ENCODE peak calls at places on chromosomes 5 and 9, in six cellular contexts. One of them, this sample, is unnamed.

GRCh38 chr9:110255417-110256141 is 728 bp downstream of the TXN start:
- DNase-seq in H9: peak; percentile 57
- DNase-seq in trophoblast cell: peak; percentile 88
- DNase-seq in H1: no peak
- DNase-seq in IMR-90: peak; percentile 47
- DNase-seq in mesenchymal stem cell: peak; percentile 61
- DNase-seq in this sample: no peak

GRCh38 chr9:134174073-134174449 is 9.7 kb upstream of the RNU6ATAC start:
- DNase-seq in H9: no peak
- DNase-seq in H1: no peak
- DNase-seq in trophoblast cell: no peak
- DNase-seq in mesenchymal stem cell: no peak
- DNase-seq in IMR-90: no peak
- DNase-seq in this sample: no peak

GRCh38 chr9:86594724-86595123 is 240.5 kb upstream of the TUT7 start:
- DNase-seq in H1: no peak
- DNase-seq in trophoblast cell: no peak
- DNase-seq in H9: no peak
- DNase-seq in mesenchymal stem cell: no peak
- DNase-seq in IMR-90: no peak
- DNase-seq in this sample: no peak

GRCh38 chr9:2230362-2230761 is 215.2 kb downstream of the SMARCA2 start:
- DNase-seq in H9: no peak
- DNase-seq in IMR-90: no peak
- DNase-seq in mesenchymal stem cell: no peak
- DNase-seq in H1: no peak
- DNase-seq in trophoblast cell: no peak
- DNase-seq in this sample: no peak

GRCh38 chr5:7420506-7421280 is 24.8 kb downstream of the ADCY2 start:
- DNase-seq in mesenchymal stem cell: no peak
- DNase-seq in IMR-90: no peak
- DNase-seq in H9: peak; percentile 82
- DNase-seq in trophoblast cell: no peak
- DNase-seq in H1: no peak
- DNase-seq in this sample: no peak

GRCh38 chr5:179497636-179498365 is 52.6 kb upstream of the RUFY1 start:
- DNase-seq in H1: no peak
- DNase-seq in IMR-90: no peak
- DNase-seq in trophoblast cell: no peak
- DNase-seq in H9: no peak
- DNase-seq in mesenchymal stem cell: no peak
- DNase-seq in this sample: no peak

GRCh38 chr9:4297795-4298254 is 2.0 kb downstream of the GLIS3 start:
- DNase-seq in mesenchymal stem cell: peak; percentile 84
- DNase-seq in trophoblast cell: no peak
- DNase-seq in H9: peak; percentile 72
- DNase-seq in H1: no peak
- DNase-seq in IMR-90: peak; percentile 65
- DNase-seq in this sample: peak; percentile 80

GRCh38 chr5:73230264-73231244 is 57.6 kb downstream of the TMEM174 start:
- DNase-seq in trophoblast cell: no peak
- DNase-seq in IMR-90: no peak
- DNase-seq in mesenchymal stem cell: no peak
- DNase-seq in H1: no peak
- DNase-seq in H9: peak; percentile 68
- DNase-seq in this sample: no peak

GRCh38 chr5:54120473-54120872 is 189.9 kb downstream of the ARL15 start:
- DNase-seq in H9: no peak
- DNase-seq in trophoblast cell: no peak
- DNase-seq in IMR-90: no peak
- DNase-seq in mesenchymal stem cell: no peak
- DNase-seq in H1: no peak
- DNase-seq in this sample: no peak

GRCh38 chr9:12882430-12882829 is 107.6 kb downstream of the LURAP1L start:
- DNase-seq in mesenchymal stem cell: peak; percentile 39
- DNase-seq in H9: no peak
- DNase-seq in H1: no peak
- DNase-seq in trophoblast cell: no peak
- DNase-seq in IMR-90: peak; percentile 72
- DNase-seq in this sample: no peak

GRCh38 chr9:89774971-89775370 is 170.2 kb downstream of the GADD45G start:
- DNase-seq in mesenchymal stem cell: no peak
- DNase-seq in H1: no peak
- DNase-seq in IMR-90: no peak
- DNase-seq in trophoblast cell: no peak
- DNase-seq in H9: no peak
- DNase-seq in this sample: no peak

GRCh38 chr9:81002242-81002641 is 687.1 kb downstream of the TLE1 start:
- DNase-seq in mesenchymal stem cell: no peak
- DNase-seq in trophoblast cell: no peak
- DNase-seq in H1: no peak
- DNase-seq in IMR-90: no peak
- DNase-seq in H9: no peak
- DNase-seq in this sample: no peak

GRCh38 chr9:122261469-122261881 is 3.2 kb downstream of the RBM18 start:
- DNase-seq in mesenchymal stem cell: peak; percentile 76
- DNase-seq in IMR-90: peak; percentile 67
- DNase-seq in H1: no peak
- DNase-seq in trophoblast cell: no peak
- DNase-seq in H9: no peak
- DNase-seq in this sample: no peak

GRCh38 chr5:179422840-179423523 is 77.7 kb upstream of the ADAMTS2 start:
- DNase-seq in H9: no peak
- DNase-seq in IMR-90: no peak
- DNase-seq in mesenchymal stem cell: no peak
- DNase-seq in H1: no peak
- DNase-seq in trophoblast cell: no peak
- DNase-seq in this sample: no peak

GRCh38 chr9:22682536-22683392 is 236.1 kb downstream of the DMRTA1 start:
- DNase-seq in H9: no peak
- DNase-seq in IMR-90: peak; percentile 89
- DNase-seq in trophoblast cell: no peak
- DNase-seq in mesenchymal stem cell: peak; percentile 88
- DNase-seq in H1: no peak
- DNase-seq in this sample: no peak

GRCh38 chr9:78131969-78132687 is 100.5 kb upstream of the GNAQ start:
- DNase-seq in mesenchymal stem cell: peak; percentile 25
- DNase-seq in IMR-90: no peak
- DNase-seq in H9: no peak
- DNase-seq in H1: no peak
- DNase-seq in trophoblast cell: no peak
- DNase-seq in this sample: no peak

GRCh38 chr9:72292184-72292787 is 72.7 kb downstream of the ZFAND5 start:
- DNase-seq in IMR-90: peak; percentile 49
- DNase-seq in H9: no peak
- DNase-seq in H1: no peak
- DNase-seq in mesenchymal stem cell: peak; percentile 70
- DNase-seq in trophoblast cell: no peak
- DNase-seq in this sample: no peak

GRCh38 chr5:36724429-36725332 is 118.3 kb downstream of the SLC1A3 start:
- DNase-seq in H1: no peak
- DNase-seq in IMR-90: no peak
- DNase-seq in trophoblast cell: no peak
- DNase-seq in mesenchymal stem cell: no peak
- DNase-seq in H9: peak; percentile 59
- DNase-seq in this sample: no peak

GRCh38 chr5:73591698-73592501 is 26.4 kb downstream of the UTP15 start:
- DNase-seq in H9: no peak
- DNase-seq in IMR-90: peak; percentile 79
- DNase-seq in trophoblast cell: no peak
- DNase-seq in mesenchymal stem cell: peak; percentile 84
- DNase-seq in H1: no peak
- DNase-seq in this sample: no peak

GRCh38 chr5:2256646-2257288 is 374.0 kb upstream of the IRX4 start:
- DNase-seq in trophoblast cell: no peak
- DNase-seq in mesenchymal stem cell: no peak
- DNase-seq in IMR-90: no peak
- DNase-seq in H1: no peak
- DNase-seq in H9: no peak
- DNase-seq in this sample: no peak

GRCh38 chr5:145775411-145775810 is 59.7 kb downstream of the PRELID2 start:
- DNase-seq in IMR-90: peak; percentile 8
- DNase-seq in trophoblast cell: no peak
- DNase-seq in H1: no peak
- DNase-seq in mesenchymal stem cell: peak; percentile 40
- DNase-seq in H9: no peak
- DNase-seq in this sample: no peak

GRCh38 chr9:92424340-92424739 is at the start of gene OMD:
- DNase-seq in trophoblast cell: no peak
- DNase-seq in H9: no peak
- DNase-seq in IMR-90: no peak
- DNase-seq in mesenchymal stem cell: no peak
- DNase-seq in H1: no peak
- DNase-seq in this sample: no peak

GRCh38 chr5:180204420-180204819 is 4.6 kb downstream of the RASGEF1C start:
- DNase-seq in H9: no peak
- DNase-seq in H1: no peak
- DNase-seq in IMR-90: no peak
- DNase-seq in mesenchymal stem cell: no peak
- DNase-seq in trophoblast cell: no peak
- DNase-seq in this sample: no peak

GRCh38 chr5:112630246-112631009 is 107.3 kb upstream of the APC start:
- DNase-seq in mesenchymal stem cell: no peak
- DNase-seq in trophoblast cell: peak; percentile 69
- DNase-seq in H1: no peak
- DNase-seq in IMR-90: peak; percentile 2
- DNase-seq in H9: no peak
- DNase-seq in this sample: no peak

GRCh38 chr9:26357803-26358339 is 534.7 kb downstream of the CAAP1 start:
- DNase-seq in H9: no peak
- DNase-seq in mesenchymal stem cell: no peak
- DNase-seq in H1: no peak
- DNase-seq in trophoblast cell: no peak
- DNase-seq in IMR-90: no peak
- DNase-seq in this sample: no peak

GRCh38 chr5:87210076-87210475 is 57.6 kb upstream of the RASA1 start:
- DNase-seq in IMR-90: peak; percentile 65
- DNase-seq in mesenchymal stem cell: no peak
- DNase-seq in H1: no peak
- DNase-seq in trophoblast cell: no peak
- DNase-seq in H9: no peak
- DNase-seq in this sample: no peak

GRCh38 chr5:87211676-87212075 is 56.0 kb upstream of the RASA1 start:
- DNase-seq in mesenchymal stem cell: no peak
- DNase-seq in trophoblast cell: no peak
- DNase-seq in H1: no peak
- DNase-seq in IMR-90: no peak
- DNase-seq in H9: no peak
- DNase-seq in this sample: no peak

GRCh38 chr5:87210743-87211142 is 56.9 kb upstream of the RASA1 start:
- DNase-seq in trophoblast cell: no peak
- DNase-seq in mesenchymal stem cell: no peak
- DNase-seq in IMR-90: no peak
- DNase-seq in H9: no peak
- DNase-seq in H1: no peak
- DNase-seq in this sample: no peak
- H4K91ac ChIP-seq in trophoblast cell: no peak overlapping the region
- H4K91ac ChIP-seq in mesenchymal stem cell: no peak overlapping the region
- H4K91ac ChIP-seq in IMR-90: no peak overlapping the region
- H4K91ac ChIP-seq in H9: no peak overlapping the region
- H4K91ac ChIP-seq in H1: no peak overlapping the region
- H4K91ac ChIP-seq in this sample: no peak overlapping the region

DNA sequence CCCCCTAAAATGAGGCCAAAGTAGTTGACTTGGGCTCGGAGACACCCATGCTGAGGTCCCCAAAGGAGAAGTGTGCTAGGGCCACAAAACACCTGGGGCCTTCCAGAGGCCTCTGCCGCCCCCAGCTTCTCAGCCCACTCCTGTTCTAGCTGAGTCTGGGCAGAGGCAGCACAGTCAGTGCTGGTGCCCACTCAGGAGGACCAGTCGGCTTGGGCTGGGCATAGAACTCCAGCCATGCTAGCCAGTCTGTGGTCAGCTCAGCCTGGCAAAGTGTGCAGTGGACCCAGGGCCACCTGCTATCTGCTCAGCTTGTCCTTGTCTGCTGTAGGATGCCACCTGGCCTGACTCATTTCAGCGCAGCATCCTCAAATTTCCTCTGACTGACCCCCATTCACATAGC is 254.6 kb downstream of the FSTL4 start:
- DNase-seq in H9: no peak
- DNase-seq in trophoblast cell: no peak
- DNase-seq in IMR-90: no peak
- DNase-seq in mesenchymal stem cell: no peak
- DNase-seq in H1: no peak
- DNase-seq in this sample: no peak
- H3K4me1 ChIP-seq in H9: peaks cover 4% of the 10 kb centered on the region
- H3K4me1 ChIP-seq in trophoblast cell: peaks cover 10% of the 10 kb centered on the region
- H3K4me1 ChIP-seq in IMR-90: no peaks in the 10 kb centered on the region
- H3K4me1 ChIP-seq in mesenchymal stem cell: peaks cover 3% of the 10 kb centered on the region
- H3K4me1 ChIP-seq in H1: no peaks in the 10 kb centered on the region
- H3K4me1 ChIP-seq in this sample: peaks cover 23% of the 10 kb centered on the region

GRCh38 chr9:119963798-119964372 is 594.6 kb upstream of the BRINP1 start:
- DNase-seq in mesenchymal stem cell: peak; percentile 89
- DNase-seq in H9: peak; percentile 95
- DNase-seq in trophoblast cell: peak; percentile 67
- DNase-seq in H1: peak; percentile 92
- DNase-seq in IMR-90: peak; percentile 89
- DNase-seq in this sample: peak; percentile 78
- H3K27ac ChIP-seq in mesenchymal stem cell: peak overlapping the region; percentile 97
- H3K27ac ChIP-seq in H9: peak overlapping the region; percentile 27
- H3K27ac ChIP-seq in trophoblast cell: no peak overlapping the region
- H3K27ac ChIP-seq in H1: peak overlapping the region; percentile 57
- H3K27ac ChIP-seq in IMR-90: peak overlapping the region; percentile 79
- H3K27ac ChIP-seq in this sample: peak overlapping the region; percentile 62

GRCh38 chr9:37381094-37381741 is 41.3 kb upstream of the GRHPR start:
- DNase-seq in mesenchymal stem cell: no peak
- DNase-seq in H1: no peak
- DNase-seq in trophoblast cell: no peak
- DNase-seq in H9: no peak
- DNase-seq in IMR-90: no peak
- DNase-seq in this sample: no peak
- H4K91ac ChIP-seq in mesenchymal stem cell: no peak overlapping the region
- H4K91ac ChIP-seq in H1: no peak overlapping the region
- H4K91ac ChIP-seq in trophoblast cell: no peak overlapping the region
- H4K91ac ChIP-seq in H9: no peak overlapping the region
- H4K91ac ChIP-seq in IMR-90: no peak overlapping the region
- H4K91ac ChIP-seq in this sample: no peak overlapping the region

DNA sequence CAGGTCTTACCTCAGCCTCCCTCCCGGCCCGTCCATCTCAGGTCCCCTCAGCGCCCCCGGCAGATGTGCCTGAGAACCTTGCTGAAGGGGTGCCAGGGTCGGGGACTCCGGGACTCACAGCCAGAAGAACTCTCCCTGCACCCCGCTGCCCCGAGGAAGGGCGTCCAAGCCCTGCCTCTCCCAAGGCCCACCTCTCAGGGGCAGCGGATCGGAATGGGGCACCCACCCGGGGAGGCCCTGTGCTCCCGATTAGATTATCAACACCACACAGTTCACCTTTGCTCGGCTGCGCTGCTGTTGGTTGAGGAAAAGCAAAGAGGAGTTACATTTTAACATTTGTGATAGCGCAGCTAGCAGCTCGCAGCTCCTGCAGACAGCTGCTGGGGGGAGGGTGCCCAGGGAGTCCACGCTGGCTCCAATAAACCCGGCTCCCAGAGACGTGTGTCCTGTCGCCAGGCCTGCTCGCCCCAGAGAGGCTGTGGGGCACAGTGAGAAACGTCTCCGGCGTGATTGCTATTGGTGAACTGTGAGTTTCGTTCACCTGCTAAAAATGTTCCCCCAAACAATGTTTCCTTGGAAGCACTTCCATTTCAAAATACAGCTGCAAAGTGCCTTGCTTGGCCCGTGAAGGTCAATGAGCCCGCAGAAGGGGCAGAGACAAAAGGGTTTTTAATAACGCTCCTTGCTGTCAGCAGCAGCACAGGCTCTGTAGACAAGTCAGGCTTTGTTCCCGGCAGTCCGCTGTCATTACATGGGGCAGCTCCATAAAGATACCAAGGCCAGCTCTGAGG is 18.6 kb upstream of the SLC6A19 start:
- DNase-seq in trophoblast cell: no peak
- DNase-seq in H9: no peak
- DNase-seq in IMR-90: no peak
- DNase-seq in H1: no peak
- DNase-seq in mesenchymal stem cell: no peak
- DNase-seq in this sample: no peak
- H3K4me1 ChIP-seq in trophoblast cell: no peaks in the 10 kb centered on the region
- H3K4me1 ChIP-seq in H9: no peaks in the 10 kb centered on the region
- H3K4me1 ChIP-seq in IMR-90: no peaks in the 10 kb centered on the region
- H3K4me1 ChIP-seq in H1: no peaks in the 10 kb centered on the region
- H3K4me1 ChIP-seq in mesenchymal stem cell: no peaks in the 10 kb centered on the region
- H3K4me1 ChIP-seq in this sample: peaks cover 21% of the 10 kb centered on the region

This sample was measured in neuronal stem cell.